ENCODE peak calls at places on chromosomes 3 and 15, in four cellular contexts. H, E, F and D are unnamed samples.

GRCh38 chr3:149473314-149473990 is 1.0 kb upstream of the TM4SF4 start:
- DNase-seq in H (no peak), E (no peak), F (no peak), D (no peak)

GRCh38 chr15:75058127-75058905 is 34.9 kb downstream of the PPCDC start:
- DNase-seq in H (no peak), E (no peak), F (no peak), D (no peak)

GRCh38 chr3:64930891-64931290 is 243.1 kb upstream of the ADAMTS9 start:
- DNase-seq in H (no peak), E (no peak), F (no peak), D (no peak)

GRCh38 chr3:52532838-52533622 is 627 bp downstream of the NT5DC2 start:
- DNase-seq in H (peak), E (peak), F (peak), D (peak)

GRCh38 chr3:149726716-149727407 is 25.4 kb downstream of the COMMD2 start:
- DNase-seq in H (no peak), E (no peak), F (no peak), D (no peak)

GRCh38 chr3:120144267-120144666 is 50.0 kb upstream of the GSK3B start:
- DNase-seq in H (no peak), E (peak), F (no peak), D (no peak)

GRCh38 chr3:70959506-70959905 is 624.0 kb downstream of the FOXP1 start:
- DNase-seq in H (no peak), E (no peak), F (no peak), D (no peak)

GRCh38 chr3:58403513-58404109 is 30.0 kb downstream of the PDHB start:
- DNase-seq in H (no peak), E (peak), F (no peak), D (no peak)

GRCh38 chr15:44102675-44103254 is 92.3 kb downstream of the FRMD5 start:
- DNase-seq in H (no peak), E (no peak), F (no peak), D (no peak)

GRCh38 chr3:27877122-27878011 is 155.2 kb upstream of the EOMES start:
- DNase-seq in H (no peak), E (peak), F (no peak), D (no peak)

GRCh38 chr3:39178553-39178952 is 13.8 kb downstream of the XIRP1 start:
- DNase-seq in H (no peak), E (no peak), F (no peak), D (no peak)

GRCh38 chr3:56691165-56692000 is 8.3 kb upstream of the TASOR start:
- DNase-seq in H (no peak), E (no peak), F (no peak), D (no peak)

GRCh38 chr3:182921665-182922355 is 58.5 kb downstream of the DCUN1D1 start:
- DNase-seq in H (no peak), E (no peak), F (no peak), D (no peak)

GRCh38 chr15:79283252-79284048 is 928 bp downstream of the ANKRD34C start:
- DNase-seq in H (peak), E (peak), F (peak), D (peak)

GRCh38 chr15:25655168-25655956 is 207.8 kb downstream of the ATP10A start:
- DNase-seq in H (no peak), E (no peak), F (no peak), D (no peak)

GRCh38 chr3:114132500-114132899 is 46.4 kb downstream of the DRD3 start:
- DNase-seq in H (no peak), E (no peak), F (no peak), D (no peak)

GRCh38 chr3:88057650-88058321 is 1.0 kb downstream of the CGGBP1 start:
- DNase-seq in H (no peak), E (no peak), F (no peak), D (no peak)

GRCh38 chr3:150738688-150739087 is 24.3 kb downstream of the SIAH2 start:
- DNase-seq in H (peak), E (no peak), F (no peak), D (no peak)

GRCh38 chr3:99918720-99919119 is 101.1 kb downstream of the CMSS1 start:
- DNase-seq in H (no peak), E (no peak), F (no peak), D (no peak)

GRCh38 chr3:94173667-94174434 is 111.0 kb downstream of the NSUN3 start:
- DNase-seq in H (no peak), E (no peak), F (no peak), D (peak)

GRCh38 chr3:171313702-171314101 is 146.5 kb downstream of the TNIK start:
- DNase-seq in H (no peak), E (no peak), F (no peak), D (no peak)
- TF ChIP-seq TEAD4 in H (no peak), E (no peak), F (no peak), D (no peak)

DNA sequence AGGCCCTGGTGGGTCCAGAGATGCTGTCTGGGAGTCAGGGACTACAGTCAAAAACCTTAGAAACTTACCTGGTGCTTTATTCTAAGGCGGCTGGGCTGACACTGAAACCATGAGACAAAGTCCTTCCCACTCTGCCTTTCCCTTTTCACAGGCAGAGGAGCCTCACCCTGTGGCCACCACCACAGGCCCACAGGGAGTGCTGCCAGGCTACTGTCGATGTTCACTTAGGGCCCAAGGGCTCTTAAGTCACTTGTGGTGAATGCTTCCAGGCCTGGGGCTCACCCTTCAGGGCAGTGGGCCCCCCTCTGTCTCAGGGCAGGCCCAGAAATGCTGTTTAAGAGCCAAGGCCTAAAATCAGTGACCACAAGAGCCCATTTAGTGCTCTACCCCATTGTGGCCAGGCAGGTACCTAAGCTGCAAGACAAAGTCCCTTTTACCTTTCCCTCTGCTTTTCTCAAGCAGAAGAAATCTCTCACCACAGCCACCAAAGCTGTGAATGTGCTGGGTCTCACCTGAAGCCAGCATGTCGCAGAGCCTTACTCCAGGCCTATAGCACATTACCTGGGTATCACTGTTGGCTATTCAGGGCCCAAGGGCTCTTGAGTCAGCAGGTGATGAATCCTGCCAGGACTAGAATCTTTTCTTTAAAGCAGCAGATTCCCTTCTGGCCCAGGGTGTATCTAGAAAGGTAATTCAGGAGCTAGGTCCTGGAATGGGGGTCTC is 39.5 kb upstream of the GOLGA6B start:
- DNase-seq in H (no peak), E (no peak), F (no peak), D (no peak)
- TF ChIP-seq TEAD4 in H (no peak), E (no peak), F (no peak), D (no peak)

GRCh38 chr15:101807345-101807945 is 4.1 kb downstream of the OR4F6 start:
- DNase-seq in H (no peak), E (no peak), F (no peak), D (no peak)
- TF ChIP-seq TEAD4 in H (no peak), E (no peak), F (no peak), D (no peak)

GRCh38 chr3:170689218-170689874 is 103.5 kb upstream of the SLC7A14 start:
- DNase-seq in H (no peak), E (peak), F (peak), D (peak)
- TF ChIP-seq TEAD4 in H (no peak), E (no peak), F (peak), D (peak)